ENCODE peak calls at places on chromosomes 11 and 22, in four cellular contexts. Q, J, C and T are unnamed samples.
A peak's percentile ranks its signal among the peaks of the same experiment; 100 is the strongest.

GRCh38 chr11:118705796-118706545 is 26.5 kb upstream of the TREH start:
- DNase-seq in Q (peak; percentile 51), C (no peak), J (no peak), T (no peak)

GRCh38 chr22:49367016-49367697 is 460.5 kb downstream of the BRD1 start:
- DNase-seq in J (no peak), C (no peak), Q (peak; percentile 18), T (peak; percentile 29)

GRCh38 chr22:27454807-27455450 is 346.6 kb downstream of the MN1 start:
- DNase-seq in J (no peak), Q (no peak), C (peak; percentile 18), T (no peak)

GRCh38 chr22:39092111-39092867 is 4.8 kb upstream of the APOBEC3H start:
- DNase-seq in J (no peak), C (no peak), Q (no peak), T (no peak)

GRCh38 chr11:88631497-88631896 is 294.0 kb upstream of the CTSC start:
- DNase-seq in Q (no peak), J (no peak), C (no peak), T (peak; percentile 5)

GRCh38 chr22:35346596-35347220 is 34.2 kb upstream of the HMOX1 start:
- DNase-seq in J (no peak), C (no peak), Q (no peak), T (no peak)

GRCh38 chr11:126282361-126282741 is 542 bp upstream of the TIRAP start:
- DNase-seq in Q (peak; percentile 73), C (peak; percentile 44), J (no peak), T (peak; percentile 66)

GRCh38 chr22:33480118-33480517 is 421.9 kb upstream of the SYN3 start:
- DNase-seq in C (no peak), J (no peak), Q (no peak), T (no peak)

GRCh38 chr11:15200696-15201095 is 86.0 kb downstream of the INSC start:
- DNase-seq in C (no peak), J (no peak), Q (no peak), T (no peak)

GRCh38 chr11:116786966-116787365 is 857 bp downstream of the ZPR1 start:
- DNase-seq in J (no peak), C (no peak), Q (no peak), T (no peak)

GRCh38 chr11:27481992-27482391 is 9.4 kb upstream of the LGR4 start:
- DNase-seq in J (no peak), Q (no peak), C (no peak), T (no peak)

GRCh38 chr11:94834931-94835330 is 66.8 kb downstream of the AMOTL1 start:
- DNase-seq in Q (no peak), C (peak; percentile 44), J (no peak), T (peak; percentile 35)

GRCh38 chr11:131823772-131824171 is 453.4 kb downstream of the NTM start:
- DNase-seq in Q (no peak), J (no peak), C (peak; percentile 18), T (no peak)

GRCh38 chr11:32121012-32121411 is 30.1 kb downstream of the RCN1 start:
- DNase-seq in Q (no peak), J (no peak), C (no peak), T (no peak)

GRCh38 chr22:27201741-27202140 is 544.4 kb downstream of the MIAT start:
- DNase-seq in Q (no peak), J (no peak), C (no peak), T (peak; percentile 55)

GRCh38 chr11:124892750-124893454 is 4.8 kb downstream of the ROBO4 start:
- DNase-seq in J (no peak), Q (no peak), C (peak; percentile 15), T (peak; percentile 31)

GRCh38 chr11:6319879-6320410 is 356 bp downstream of the CAVIN3 start:
- DNase-seq in J (no peak), Q (peak; percentile 86), C (peak; percentile 91), T (peak; percentile 94)

GRCh38 chr11:44267366-44268072 is 42.4 kb downstream of the ALX4 start:
- DNase-seq in C (no peak), J (no peak), Q (no peak), T (no peak)

GRCh38 chr11:15213471-15214231 is 98.9 kb downstream of the INSC start:
- DNase-seq in J (no peak), C (no peak), Q (no peak), T (no peak)

GRCh38 chr11:43947003-43947500 is 4.6 kb downstream of the C11orf96 start:
- DNase-seq in Q (peak; percentile 77), C (peak; percentile 66), J (no peak), T (peak; percentile 69)

GRCh38 chr11:45473491-45473890 is 187.3 kb upstream of the SYT13 start:
- DNase-seq in J (no peak), C (no peak), Q (no peak), T (peak; percentile 12)

DNA sequence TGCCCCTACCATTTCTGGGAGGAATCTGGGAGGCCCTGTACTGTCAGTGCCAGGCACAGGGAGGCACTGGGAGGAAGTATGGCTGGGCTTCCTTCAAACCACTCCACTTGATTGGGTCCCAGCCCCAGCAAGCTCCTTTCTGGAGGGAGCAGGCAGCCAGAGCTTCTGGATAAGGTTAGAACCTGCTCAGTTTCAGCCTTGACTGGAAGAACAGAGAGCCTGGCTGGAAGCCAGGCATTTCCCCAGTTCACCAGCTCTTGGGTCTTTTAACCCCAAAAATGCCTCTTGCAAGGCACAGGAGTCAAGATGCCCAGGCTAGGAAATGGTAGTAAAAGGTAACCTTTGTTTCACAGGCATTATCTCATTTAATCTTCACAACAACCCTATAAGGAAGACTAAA is 9.0 kb upstream of the KCTD14 start:
- DNase-seq in C (peak; percentile 46), J (no peak), Q (peak; percentile 66), T (no peak)
- TF ChIP-seq CTCF in C (no peak), J (no peak), Q (no peak), T (no peak)

GRCh38 chr11:67261942-67262681 is 4.2 kb upstream of the GRK2 start:
- DNase-seq in J (no peak), Q (no peak), C (no peak), T (no peak)

GRCh38 chr11:67262731-67263675 is 3.3 kb upstream of the GRK2 start:
- DNase-seq in J (no peak), Q (peak; percentile 92), C (peak; percentile 82), T (peak; percentile 80)

GRCh38 chr11:67264260-67264659 is 2.0 kb upstream of the GRK2 start:
- DNase-seq in Q (no peak), C (no peak), J (no peak), T (no peak)

GRCh38 chr11:67260406-67260805 is 5.9 kb upstream of the GRK2 start:
- DNase-seq in J (no peak), Q (no peak), C (no peak), T (no peak)

GRCh38 chr11:67261635-67261941 is 4.7 kb upstream of the GRK2 start:
- DNase-seq in C (no peak), Q (no peak), J (no peak), T (no peak)
- TF ChIP-seq CTCF in C (peak; percentile 30), Q (no peak), J (peak; percentile 69), T (peak; percentile 34)

GRCh38 chr11:81420668-81421550 is 1312.8 kb downstream of the FAM181B start:
- DNase-seq in Q (no peak), J (no peak), C (no peak), T (no peak)
- TF ChIP-seq CTCF in Q (no peak), J (peak; percentile 30), C (no peak), T (no peak)

DNA sequence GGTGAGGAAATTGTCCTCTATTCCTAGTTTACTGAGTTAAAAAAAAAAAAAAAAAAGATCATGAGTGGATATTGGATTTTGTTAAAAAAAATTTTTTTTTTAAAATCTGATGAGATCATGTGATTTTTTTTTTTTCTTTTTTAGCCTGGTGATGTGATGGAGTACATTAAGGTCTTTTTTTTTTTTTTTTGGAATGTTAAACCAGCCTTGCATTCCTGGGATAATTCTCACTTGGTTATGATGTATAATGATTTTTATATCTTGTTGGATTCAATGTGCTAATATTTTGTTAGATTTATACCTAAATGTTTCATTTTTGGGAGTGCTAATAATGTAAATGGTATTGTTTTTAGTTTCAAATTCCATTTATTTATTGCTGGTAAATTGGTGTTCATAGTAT is 43.3 kb downstream of the DDX10 start:
- DNase-seq in J (no peak), Q (no peak), C (no peak), T (no peak)
- TF ChIP-seq CTCF in J (no peak), Q (no peak), C (no peak), T (no peak)

DNA sequence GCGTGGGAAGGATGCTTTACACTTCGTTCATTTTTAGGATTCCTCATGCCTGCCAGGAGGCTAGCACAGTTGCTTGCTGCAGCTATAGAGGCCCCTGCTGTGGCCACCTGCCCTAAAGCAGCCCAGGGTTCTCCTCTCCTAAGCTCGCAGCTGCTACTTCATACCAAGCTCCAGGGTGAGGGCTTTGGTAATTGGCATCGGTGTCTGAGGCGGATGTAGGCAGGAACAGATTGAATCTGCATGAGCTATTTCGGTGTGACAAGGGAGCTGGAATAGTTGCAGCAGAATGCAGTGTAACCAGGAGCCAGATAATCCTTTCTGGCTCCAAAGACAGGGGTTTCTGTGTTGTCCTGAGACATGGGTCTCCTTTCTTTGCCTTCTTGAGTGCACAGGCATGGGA is 133.1 kb downstream of the MICAL2 start:
- DNase-seq in C (no peak), Q (no peak), J (no peak), T (no peak)
- TF ChIP-seq CTCF in C (no peak), Q (no peak), J (no peak), T (no peak)

DNA sequence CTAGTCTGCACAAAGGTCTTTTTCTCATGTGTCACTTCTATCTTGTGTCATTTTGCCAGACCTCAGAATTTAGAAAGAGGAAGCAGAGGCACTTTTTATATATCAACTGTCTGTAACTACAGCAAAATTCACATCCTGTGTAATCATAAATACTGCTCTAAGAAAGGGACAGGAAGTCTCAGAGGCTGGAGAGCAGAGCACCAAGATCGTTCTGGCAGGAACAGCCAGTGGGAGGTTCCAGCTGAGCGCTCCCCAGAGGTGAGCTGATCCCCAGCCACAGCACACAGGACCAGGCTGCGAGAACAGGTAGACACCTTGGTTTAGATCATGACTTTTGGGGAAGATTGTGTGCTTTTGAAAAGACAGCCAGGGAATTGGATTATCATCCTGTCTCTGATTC is at the start of gene MS4A7:
- DNase-seq in C (no peak), J (no peak), Q (peak; percentile 67), T (no peak)
- TF ChIP-seq CTCF in C (no peak), J (no peak), Q (no peak), T (no peak)

GRCh38 chr11:85809191-85809590 is 1.8 kb downstream of the SYTL2 start:
- DNase-seq in J (no peak), Q (no peak), C (no peak), T (no peak)

GRCh38 chr11:85810521-85810870 is 445 bp downstream of the SYTL2 start:
- DNase-seq in Q (no peak), J (no peak), C (no peak), T (no peak)

GRCh38 chr11:85810871-85811611 is at the start of gene SYTL2:
- DNase-seq in Q (peak; percentile 67), C (peak; percentile 22), J (no peak), T (no peak)

GRCh38 chr11:85811624-85812023 is 683 bp upstream of the SYTL2 start:
- DNase-seq in J (no peak), Q (no peak), C (no peak), T (no peak)

DNA sequence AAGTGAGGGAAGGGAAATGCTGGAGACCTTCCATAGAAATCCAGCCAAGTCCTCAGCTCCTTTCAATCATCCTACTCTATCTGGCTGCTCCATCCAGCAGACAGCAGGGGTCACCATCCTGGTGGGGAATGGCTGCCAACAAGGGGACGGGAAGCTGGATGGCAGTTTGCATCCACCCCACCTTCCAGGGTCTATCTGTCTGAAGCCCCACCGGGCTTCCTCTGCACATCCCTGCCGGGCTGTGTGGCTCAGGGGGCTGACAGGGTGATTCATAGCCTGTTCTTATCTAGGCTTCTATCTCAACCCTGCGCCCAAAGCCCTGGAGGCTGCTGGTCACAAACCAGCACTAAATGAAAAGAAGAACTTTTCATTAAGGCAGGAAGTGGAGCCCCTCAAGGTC is 1.1 kb downstream of the SYTL2 start:
- DNase-seq in C (no peak), Q (no peak), J (no peak), T (no peak)
- TF ChIP-seq CTCF in C (no peak), Q (no peak), J (peak; percentile 80), T (peak; percentile 29)